ENCODE peak calls at places on chromosomes 2 and 18, in five cellular contexts. One of them, this sample, is unnamed. For H3K4me1, the result is how much of the 10 kb centered on the place peaks cover.

GRCh38 chr2:199085201-199085750 is 372.5 kb downstream of the SATB2 start:
- DNase-seq in ovary: no peak
- DNase-seq in endodermal cell: no peak
- DNase-seq in foreskin keratinocyte: no peak
- DNase-seq in HCT116: no peak
- DNase-seq in this sample: no peak

GRCh38 chr18:361941-362913 is 94.4 kb upstream of the THOC1 start:
- DNase-seq in ovary: peak
- DNase-seq in endodermal cell: no peak
- DNase-seq in foreskin keratinocyte: no peak
- DNase-seq in HCT116: no peak
- DNase-seq in this sample: no peak

GRCh38 chr2:17455343-17455742 is 62.9 kb downstream of the RAD51AP2 start:
- DNase-seq in ovary: no peak
- DNase-seq in endodermal cell: no peak
- DNase-seq in foreskin keratinocyte: no peak
- DNase-seq in HCT116: no peak
- DNase-seq in this sample: no peak

GRCh38 chr18:10685484-10685883 is 159.7 kb downstream of the NAPG start:
- DNase-seq in ovary: no peak
- DNase-seq in endodermal cell: no peak
- DNase-seq in foreskin keratinocyte: no peak
- DNase-seq in HCT116: no peak
- DNase-seq in this sample: no peak

GRCh38 chr2:127218843-127219715 is 1.0 kb downstream of the CYP27C1 start:
- DNase-seq in ovary: no peak
- DNase-seq in endodermal cell: peak
- DNase-seq in foreskin keratinocyte: no peak
- DNase-seq in HCT116: no peak
- DNase-seq in this sample: no peak

GRCh38 chr2:240921319-240922233 is 15.4 kb downstream of the CROCC2 start:
- DNase-seq in ovary: peak
- DNase-seq in endodermal cell: peak
- DNase-seq in foreskin keratinocyte: peak
- DNase-seq in HCT116: no peak
- DNase-seq in this sample: peak

GRCh38 chr2:11997142-11997541 is 250.7 kb downstream of the LPIN1 start:
- DNase-seq in ovary: no peak
- DNase-seq in endodermal cell: no peak
- DNase-seq in foreskin keratinocyte: no peak
- DNase-seq in HCT116: no peak
- DNase-seq in this sample: no peak

GRCh38 chr2:109407401-109408335 is 206.1 kb downstream of the SEPTIN10 start:
- DNase-seq in ovary: no peak
- DNase-seq in endodermal cell: no peak
- DNase-seq in foreskin keratinocyte: peak
- DNase-seq in HCT116: no peak
- DNase-seq in this sample: no peak

GRCh38 chr18:63237911-63238710 is 81.5 kb downstream of the BCL2 start:
- DNase-seq in ovary: peak
- DNase-seq in endodermal cell: peak
- DNase-seq in foreskin keratinocyte: peak
- DNase-seq in HCT116: peak
- DNase-seq in this sample: no peak

GRCh38 chr2:235170536-235171510 is 219.0 kb downstream of the SH3BP4 start:
- DNase-seq in ovary: no peak
- DNase-seq in endodermal cell: peak
- DNase-seq in foreskin keratinocyte: peak
- DNase-seq in HCT116: peak
- DNase-seq in this sample: peak

GRCh38 chr2:64721326-64721633 is 67.6 kb upstream of the SERTAD2 start:
- DNase-seq in ovary: no peak
- DNase-seq in endodermal cell: no peak
- DNase-seq in foreskin keratinocyte: no peak
- DNase-seq in HCT116: no peak
- DNase-seq in this sample: no peak

GRCh38 chr2:226664140-226664539 is 135.5 kb downstream of the IRS1 start:
- DNase-seq in ovary: no peak
- DNase-seq in endodermal cell: no peak
- DNase-seq in foreskin keratinocyte: no peak
- DNase-seq in HCT116: no peak
- DNase-seq in this sample: no peak

GRCh38 chr2:236578980-236579745 is 9.5 kb downstream of the ACKR3 start:
- DNase-seq in ovary: no peak
- DNase-seq in endodermal cell: no peak
- DNase-seq in foreskin keratinocyte: no peak
- DNase-seq in HCT116: no peak
- DNase-seq in this sample: no peak

GRCh38 chr2:20016346-20016745 is 3.9 kb upstream of the MATN3 start:
- DNase-seq in ovary: no peak
- DNase-seq in endodermal cell: peak
- DNase-seq in foreskin keratinocyte: no peak
- DNase-seq in HCT116: no peak
- DNase-seq in this sample: no peak

GRCh38 chr18:46623541-46623940 is 33.5 kb downstream of the LOXHD1 start:
- DNase-seq in ovary: no peak
- DNase-seq in endodermal cell: no peak
- DNase-seq in foreskin keratinocyte: peak
- DNase-seq in HCT116: no peak
- DNase-seq in this sample: no peak

GRCh38 chr2:9275399-9275798 is 68.8 kb downstream of the ASAP2 start:
- DNase-seq in ovary: no peak
- DNase-seq in endodermal cell: no peak
- DNase-seq in foreskin keratinocyte: no peak
- DNase-seq in HCT116: no peak
- DNase-seq in this sample: no peak
- H3K4me1 ChIP-seq in ovary: under half
- H3K4me1 ChIP-seq in endodermal cell: under half
- H3K4me1 ChIP-seq in foreskin keratinocyte: under half
- H3K4me1 ChIP-seq in HCT116: under half
- H3K4me1 ChIP-seq in this sample: under half

DNA sequence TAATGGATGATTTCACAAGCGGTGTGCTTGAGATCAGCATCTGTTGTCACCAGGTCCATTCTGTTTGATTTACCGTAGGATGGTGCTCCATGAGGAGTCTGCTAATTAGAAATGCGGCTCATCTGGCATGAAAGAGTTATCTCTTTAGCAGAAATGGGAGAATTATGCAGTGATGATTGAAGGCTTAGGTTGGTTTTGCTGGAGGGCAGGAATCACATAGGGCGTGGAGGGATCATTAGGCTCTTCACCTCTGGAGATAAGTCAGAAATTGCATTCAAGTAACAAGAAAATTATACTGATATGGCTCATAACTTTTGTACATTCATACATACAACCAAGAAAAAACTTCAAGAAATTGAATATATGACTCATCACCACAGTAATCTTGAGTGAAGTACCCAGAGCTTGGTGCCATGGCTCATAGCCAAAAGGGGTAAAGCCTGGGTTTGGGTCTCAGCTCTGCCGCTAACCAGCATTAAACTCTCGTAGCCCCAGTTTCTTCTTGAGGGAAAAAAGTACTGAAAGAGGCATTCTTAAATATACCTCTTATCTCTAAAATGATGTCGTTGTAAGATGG is 41.5 kb downstream of the CRIM1 start:
- DNase-seq in ovary: no peak
- DNase-seq in endodermal cell: no peak
- DNase-seq in foreskin keratinocyte: no peak
- DNase-seq in HCT116: no peak
- DNase-seq in this sample: no peak
- H3K4me1 ChIP-seq in ovary: under half
- H3K4me1 ChIP-seq in endodermal cell: under half
- H3K4me1 ChIP-seq in foreskin keratinocyte: under half
- H3K4me1 ChIP-seq in HCT116: under half
- H3K4me1 ChIP-seq in this sample: under half

DNA sequence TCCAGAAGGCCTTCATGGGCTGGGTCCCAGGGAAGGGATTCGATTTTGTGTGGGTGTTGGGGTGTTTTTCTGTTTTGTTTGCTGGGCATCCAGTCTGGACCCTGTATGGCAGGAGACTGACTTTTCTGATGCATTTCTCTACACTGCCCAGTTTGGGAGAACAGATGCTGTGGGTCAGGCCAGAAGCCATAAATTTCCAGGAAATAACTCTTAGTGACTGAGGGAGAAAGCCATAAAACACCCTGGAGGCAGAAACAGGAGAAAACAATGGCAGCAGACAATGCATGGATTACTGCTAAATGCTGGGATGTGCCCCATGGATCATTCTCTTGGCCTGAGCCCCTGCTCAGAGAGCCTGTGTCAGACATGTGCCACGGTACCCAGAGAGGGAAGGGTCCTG is 133.6 kb upstream of the CAPN13 start:
- DNase-seq in ovary: no peak
- DNase-seq in endodermal cell: no peak
- DNase-seq in foreskin keratinocyte: no peak
- DNase-seq in HCT116: no peak
- DNase-seq in this sample: no peak
- H3K4me1 ChIP-seq in ovary: under half
- H3K4me1 ChIP-seq in endodermal cell: under half
- H3K4me1 ChIP-seq in foreskin keratinocyte: under half
- H3K4me1 ChIP-seq in HCT116: under half
- H3K4me1 ChIP-seq in this sample: under half

GRCh38 chr2:48548871-48549270 is 18.9 kb downstream of the STON1 start:
- DNase-seq in ovary: no peak
- DNase-seq in endodermal cell: no peak
- DNase-seq in foreskin keratinocyte: no peak
- DNase-seq in HCT116: no peak
- DNase-seq in this sample: no peak

GRCh38 chr2:48543895-48544294 is 13.9 kb downstream of the STON1 start:
- DNase-seq in ovary: no peak
- DNase-seq in endodermal cell: no peak
- DNase-seq in foreskin keratinocyte: no peak
- DNase-seq in HCT116: no peak
- DNase-seq in this sample: no peak

GRCh38 chr2:48541696-48542389 is 11.9 kb downstream of the STON1 start:
- DNase-seq in ovary: no peak
- DNase-seq in endodermal cell: no peak
- DNase-seq in foreskin keratinocyte: no peak
- DNase-seq in HCT116: no peak
- DNase-seq in this sample: no peak

GRCh38 chr2:48540237-48540935 is 10.4 kb downstream of the STON1 start:
- DNase-seq in ovary: no peak
- DNase-seq in endodermal cell: peak
- DNase-seq in foreskin keratinocyte: no peak
- DNase-seq in HCT116: no peak
- DNase-seq in this sample: no peak

GRCh38 chr2:48545244-48545643 is 15.3 kb downstream of the STON1 start:
- DNase-seq in ovary: no peak
- DNase-seq in endodermal cell: peak
- DNase-seq in foreskin keratinocyte: no peak
- DNase-seq in HCT116: no peak
- DNase-seq in this sample: no peak
- H3K4me1 ChIP-seq in ovary: under half
- H3K4me1 ChIP-seq in endodermal cell: under half
- H3K4me1 ChIP-seq in foreskin keratinocyte: under half
- H3K4me1 ChIP-seq in HCT116: under half
- H3K4me1 ChIP-seq in this sample: under half

DNA sequence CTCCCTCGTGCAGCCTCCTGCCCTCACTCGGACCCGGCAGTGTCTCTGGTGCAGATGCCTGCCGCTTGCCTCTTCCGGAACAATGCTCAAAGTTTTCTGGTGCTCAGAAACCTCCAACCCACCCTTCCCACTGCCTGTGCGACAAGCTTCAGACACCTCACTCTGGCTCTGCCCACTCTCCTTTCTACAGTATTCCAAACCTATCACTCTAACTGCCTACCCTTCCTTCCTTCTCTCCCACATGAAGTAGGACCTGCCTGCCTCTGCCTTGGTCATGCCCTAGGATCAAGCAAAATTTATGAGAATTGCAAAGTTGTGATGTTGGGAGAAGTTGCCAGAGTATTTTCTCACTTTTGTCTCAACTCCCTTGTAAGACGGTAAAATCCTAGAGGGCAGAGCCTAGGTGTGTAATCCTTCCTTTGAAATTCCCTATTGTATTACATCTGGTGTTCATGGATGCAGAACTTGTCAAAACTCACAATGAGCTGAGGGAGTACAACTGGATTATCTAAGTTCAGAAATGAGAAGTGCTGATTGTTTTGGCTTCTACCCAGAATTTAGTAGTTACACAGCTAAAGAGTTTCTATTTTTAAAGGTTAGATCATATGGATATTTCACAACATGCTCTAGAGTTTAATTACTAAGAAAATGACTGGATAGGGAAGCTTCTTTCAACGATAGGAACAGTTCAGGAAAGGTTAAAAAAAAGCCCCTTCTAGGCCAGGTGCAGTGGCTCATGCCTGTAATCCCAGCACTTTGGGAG is 7.2 kb downstream of the NPC1 start:
- DNase-seq in ovary: no peak
- DNase-seq in endodermal cell: no peak
- DNase-seq in foreskin keratinocyte: no peak
- DNase-seq in HCT116: no peak
- DNase-seq in this sample: no peak
- H3K4me1 ChIP-seq in ovary: under half
- H3K4me1 ChIP-seq in endodermal cell: under half
- H3K4me1 ChIP-seq in foreskin keratinocyte: under half
- H3K4me1 ChIP-seq in HCT116: under half
- H3K4me1 ChIP-seq in this sample: under half

GRCh38 chr2:202387608-202388342 is 11.6 kb downstream of the BMPR2 start:
- DNase-seq in ovary: no peak
- DNase-seq in endodermal cell: no peak
- DNase-seq in foreskin keratinocyte: no peak
- DNase-seq in HCT116: no peak
- DNase-seq in this sample: no peak

GRCh38 chr2:202377308-202377736 is 1.2 kb downstream of the BMPR2 start:
- DNase-seq in ovary: peak
- DNase-seq in endodermal cell: peak
- DNase-seq in foreskin keratinocyte: peak
- DNase-seq in HCT116: no peak
- DNase-seq in this sample: peak

GRCh38 chr2:202378661-202379338 is 2.7 kb downstream of the BMPR2 start:
- DNase-seq in ovary: no peak
- DNase-seq in endodermal cell: no peak
- DNase-seq in foreskin keratinocyte: no peak
- DNase-seq in HCT116: no peak
- DNase-seq in this sample: no peak

GRCh38 chr2:202378001-202378400 is 1.9 kb downstream of the BMPR2 start:
- DNase-seq in ovary: no peak
- DNase-seq in endodermal cell: no peak
- DNase-seq in foreskin keratinocyte: peak
- DNase-seq in HCT116: no peak
- DNase-seq in this sample: no peak

GRCh38 chr2:202382684-202383083 is 6.6 kb downstream of the BMPR2 start:
- DNase-seq in ovary: no peak
- DNase-seq in endodermal cell: peak
- DNase-seq in foreskin keratinocyte: no peak
- DNase-seq in HCT116: no peak
- DNase-seq in this sample: no peak
- H3K4me1 ChIP-seq in ovary: under half
- H3K4me1 ChIP-seq in endodermal cell: under half
- H3K4me1 ChIP-seq in foreskin keratinocyte: under half
- H3K4me1 ChIP-seq in HCT116: under half
- H3K4me1 ChIP-seq in this sample: under half

This sample was measured in mucosa of descending colon.